ENCODE peak calls at places on chromosomes 5 and 9, in eight cellular contexts. E is KBM-7; J is kidney; I is stimulated activated effector memory CD8-positive, alpha-beta T cell treated with anti-CD3 and anti-CD28 coated beads, Interleukin-12 subunit alpha, Interleukin-12 subunit beta, amount 100 ng/mL, for 72 hours; Y is AG09319; T is AG09309; F is germinal center; U is H7. G is an unnamed sample.

GRCh38 chr5:102974177-102974576 is 145.8 kb downstream of the GIN1 start:
- DNase-seq in T (no peak), I (no peak), J (no peak), F (no peak), Y (no peak), U (peak; percentile 22), E (no peak), G (no peak)

GRCh38 chr5:174706997-174707548 is 17.3 kb upstream of the MSX2 start:
- DNase-seq in F (no peak), I (no peak), J (no peak), U (no peak), T (no peak), E (no peak), Y (peak; percentile 41), G (no peak)

GRCh38 chr9:6302417-6302816 is 25.8 kb upstream of the TPD52L3 start:
- DNase-seq in F (no peak), E (no peak), I (no peak), U (no peak), Y (no peak), J (no peak), T (no peak), G (no peak)

GRCh38 chr5:170315154-170315553 is 17.6 kb upstream of the LCP2 start:
- DNase-seq in T (no peak), F (no peak), J (peak; percentile 89), U (no peak), Y (no peak), E (no peak), I (no peak), G (no peak)

GRCh38 chr5:137300411-137301240 is 198.5 kb downstream of the SPOCK1 start:
- DNase-seq in J (no peak), T (no peak), Y (no peak), F (no peak), I (no peak), U (no peak), E (no peak), G (no peak)

GRCh38 chr9:33737811-33738606 is 57.4 kb upstream of the PRSS3 start:
- DNase-seq in J (no peak), Y (peak; percentile 36), T (peak; percentile 18), E (peak; percentile 76), U (peak; percentile 67), F (peak; percentile 24), I (no peak), G (no peak)

GRCh38 chr5:154534457-154535050 is 56.5 kb upstream of the HAND1 start:
- DNase-seq in I (no peak), U (no peak), T (no peak), Y (no peak), J (no peak), E (no peak), F (no peak), G (no peak)

GRCh38 chr5:126100767-126101166 is 322.4 kb upstream of the GRAMD2B start:
- DNase-seq in J (no peak), F (no peak), Y (no peak), E (peak; percentile 3), U (peak; percentile 19), I (no peak), T (no peak), G (no peak)

GRCh38 chr9:113755433-113755832 is 120.7 kb upstream of the ZNF618 start:
- DNase-seq in U (no peak), F (no peak), I (no peak), T (no peak), E (no peak), Y (no peak), J (no peak), G (no peak)

GRCh38 chr5:78345485-78345884 is 14.9 kb upstream of the SCAMP1 start:
- DNase-seq in I (no peak), Y (no peak), J (no peak), T (no peak), U (no peak), E (no peak), F (no peak), G (no peak)

GRCh38 chr5:41433552-41434181 is 76.7 kb downstream of the PLCXD3 start:
- DNase-seq in F (no peak), Y (no peak), J (no peak), E (no peak), U (peak; percentile 26), I (no peak), T (no peak), G (no peak)

GRCh38 chr9:69012690-69013403 is 1.1 kb downstream of the PRKACG start:
- DNase-seq in J (no peak), Y (no peak), F (no peak), I (no peak), T (no peak), E (no peak), U (no peak), G (no peak)

GRCh38 chr5:180467028-180467427 is 27.2 kb upstream of the CNOT6 start:
- DNase-seq in J (peak; percentile 88), Y (no peak), F (no peak), T (no peak), U (peak; percentile 38), I (no peak), E (no peak), G (no peak)

GRCh38 chr5:93603711-93604118 is 20.7 kb downstream of the NR2F1 start:
- DNase-seq in E (no peak), Y (no peak), F (no peak), I (no peak), J (no peak), T (no peak), U (peak; percentile 61), G (no peak)

GRCh38 chr5:123997354-123998215 is 485.6 kb downstream of the CSNK1G3 start:
- DNase-seq in Y (peak; percentile 45), U (no peak), T (peak; percentile 64), F (no peak), J (no peak), E (no peak), I (no peak), G (no peak)

GRCh38 chr9:12516573-12516972 is 176.6 kb upstream of the TYRP1 start:
- DNase-seq in F (no peak), I (no peak), J (no peak), E (no peak), U (no peak), T (no peak), Y (no peak), G (no peak)

GRCh38 chr5:59039296-59040006 is 456.6 kb downstream of the RAB3C start:
- DNase-seq in T (peak; percentile 16), I (peak; percentile 73), U (peak; percentile 78), E (peak; percentile 98), Y (no peak), F (peak; percentile 78), J (peak; percentile 94), G (peak; percentile 45)

GRCh38 chr9:80197661-80198060 is 625.9 kb downstream of the TLE4 start:
- DNase-seq in F (no peak), Y (no peak), T (no peak), J (no peak), U (no peak), E (no peak), I (no peak), G (no peak)

GRCh38 chr5:159826351-159827222 is 89.7 kb upstream of the ADRA1B start:
- DNase-seq in Y (no peak), I (no peak), U (no peak), J (no peak), E (no peak), F (peak; percentile 34), T (peak; percentile 38), G (peak; percentile 14)

GRCh38 chr5:56382896-56383295 is 149.8 kb upstream of the ANKRD55 start:
- DNase-seq in Y (no peak), U (no peak), I (no peak), T (no peak), J (no peak), E (no peak), F (no peak), G (no peak)

GRCh38 chr9:108103294-108103693 is 613.7 kb upstream of the KLF4 start:
- DNase-seq in T (no peak), F (no peak), U (no peak), I (no peak), J (no peak), Y (no peak), E (no peak), G (no peak)

GRCh38 chr9:91589101-91589553 is 165.5 kb upstream of the NFIL3 start:
- DNase-seq in T (peak; percentile 29), F (no peak), U (no peak), E (no peak), Y (no peak), I (no peak), J (no peak), G (no peak)

GRCh38 chr9:95572370-95573151 is 55.8 kb upstream of the PTCH1 start:
- DNase-seq in J (no peak), Y (peak; percentile 16), E (no peak), F (no peak), U (no peak), T (peak; percentile 45), I (no peak), G (no peak)

GRCh38 chr9:34049630-34050384 is 1.1 kb upstream of the UBAP2 start:
- DNase-seq in F (no peak), U (peak; percentile 49), J (no peak), I (no peak), T (no peak), Y (no peak), E (no peak), G (no peak)

GRCh38 chr9:133048595-133048994 is 13.2 kb upstream of the CEL start:
- DNase-seq in U (peak; percentile 88), T (no peak), Y (no peak), F (peak; percentile 41), E (peak; percentile 47), I (no peak), J (no peak), G (no peak)

GRCh38 chr9:133119461-133120342 is 1.3 kb downstream of the RALGDS start:
- DNase-seq in F (no peak), E (no peak), J (peak; percentile 80), Y (no peak), I (no peak), T (no peak), U (peak; percentile 76), G (no peak)

GRCh38 chr5:80608730-80609129 is 38.6 kb upstream of the ANKRD34B start:
- DNase-seq in I (no peak), E (peak; percentile 51), J (no peak), Y (no peak), T (no peak), F (no peak), U (no peak), G (no peak)

GRCh38 chr9:76519027-76519835 is 60.2 kb downstream of the GCNT1 start:
- DNase-seq in U (no peak), E (no peak), T (no peak), J (no peak), Y (no peak), F (no peak), I (no peak), G (no peak)

GRCh38 chr5:141641634-141642278 is 5.0 kb downstream of the RELL2 start:
- DNase-seq in F (no peak), J (no peak), E (peak; percentile 34), U (peak; percentile 70), Y (no peak), I (no peak), T (no peak), G (no peak)

GRCh38 chr5:56155992-56156584 is 77.0 kb downstream of the ANKRD55 start:
- DNase-seq in T (no peak), J (no peak), F (no peak), I (no peak), Y (no peak), U (no peak), E (peak; percentile 81), G (no peak)

GRCh38 chr9:120713257-120714087 is 798 bp downstream of the MEGF9 start:
- DNase-seq in J (peak; percentile 84), T (no peak), E (peak; percentile 45), U (peak; percentile 77), F (peak; percentile 47), Y (no peak), I (peak; percentile 10), G (no peak)